ENCODE peak calls at places on chromosomes 5 and 9, in four cellular contexts. K is H4, E is Calu3, A is KBM-7. Y is an unnamed sample.

GRCh38 chr9:33436445-33436844 is 10.9 kb downstream of the AQP3 start:
- DNase-seq in K (no peak), E (no peak), A (no peak), Y (no peak)

GRCh38 chr5:127802477-127802865 is 99.3 kb downstream of the CCDC192 start:
- DNase-seq in K (no peak), E (no peak), A (no peak), Y (no peak)

GRCh38 chr9:98101868-98102273 is 17.2 kb downstream of the TRIM14 start:
- DNase-seq in K (no peak), E (no peak), A (peak; percentile 93), Y (peak; percentile 92)

GRCh38 chr9:91705386-91705785 is 244.6 kb downstream of the ROR2 start:
- DNase-seq in K (no peak), E (no peak), A (no peak), Y (no peak)

GRCh38 chr5:170219615-170220014 is 13.2 kb upstream of the C5orf58 start:
- DNase-seq in K (peak; percentile 45), E (peak; percentile 40), A (no peak), Y (no peak)

GRCh38 chr5:148455055-148455675 is 71.4 kb downstream of the FBXO38 start:
- DNase-seq in K (no peak), E (no peak), A (no peak), Y (no peak)

GRCh38 chr9:85157763-85158162 is 488.2 kb downstream of the NTRK2 start:
- DNase-seq in K (no peak), E (no peak), A (no peak), Y (no peak)

GRCh38 chr5:142827934-142828576 is 57.9 kb downstream of the ARHGAP26 start:
- DNase-seq in K (no peak), E (no peak), A (no peak), Y (no peak)

GRCh38 chr5:6717687-6718086 is 4.5 kb downstream of the TENT4A start:
- DNase-seq in K (no peak), E (no peak), A (no peak), Y (no peak)

GRCh38 chr9:17739022-17739421 is 160.2 kb downstream of the SH3GL2 start:
- DNase-seq in K (no peak), E (no peak), A (no peak), Y (no peak)

GRCh38 chr5:8981016-8981415 is 564.9 kb downstream of the SEMA5A start:
- DNase-seq in K (no peak), E (no peak), A (no peak), Y (no peak)

GRCh38 chr5:89399553-89399952 is 516.6 kb upstream of the MEF2C start:
- DNase-seq in K (no peak), E (no peak), A (peak; percentile 13), Y (no peak)

GRCh38 chr5:9932770-9933169 is 302.6 kb upstream of the TAS2R1 start:
- DNase-seq in K (peak; percentile 48), E (no peak), A (no peak), Y (no peak)

GRCh38 chr9:137458194-137459146 is 664 bp downstream of the NSMF start:
- DNase-seq in K (no peak), E (no peak), A (no peak), Y (no peak)

GRCh38 chr9:5671711-5672353 is 42.9 kb downstream of the RIC1 start:
- DNase-seq in K (no peak), E (no peak), A (no peak), Y (no peak)

GRCh38 chr5:90338712-90339372 is 70.7 kb downstream of the CETN3 start:
- DNase-seq in K (no peak), E (no peak), A (no peak), Y (no peak)

GRCh38 chr5:142942901-142943300 is 172.7 kb downstream of the ARHGAP26 start:
- DNase-seq in K (no peak), E (no peak), A (no peak), Y (no peak)

GRCh38 chr5:133051117-133051546 is 681 bp upstream of the HSPA4 start:
- DNase-seq in K (no peak), E (no peak), A (no peak), Y (peak; percentile 43)

GRCh38 chr5:111530298-111530740 is 18.0 kb upstream of the STARD4 start:
- DNase-seq in K (peak; percentile 78), E (peak; percentile 57), A (peak; percentile 93), Y (peak; percentile 96)

GRCh38 chr9:7549261-7549660 is 250.3 kb downstream of the DMAC1 start:
- DNase-seq in K (peak; percentile 10), E (no peak), A (no peak), Y (no peak)

GRCh38 chr5:129904102-129904666 is at the start of gene CHSY3:
- DNase-seq in K (peak; percentile 88), E (peak; percentile 88), A (peak; percentile 73), Y (peak; percentile 1)

GRCh38 chr9:107584186-107584585 is 94.6 kb upstream of the KLF4 start:
- DNase-seq in K (no peak), E (no peak), A (no peak), Y (no peak)

GRCh38 chr9:33044162-33044673 is 19.1 kb downstream of the DNAJA1 start:
- DNase-seq in K (peak; percentile 91), E (peak; percentile 69), A (no peak), Y (peak; percentile 65)

GRCh38 chr9:86639899-86640379 is 285.7 kb upstream of the TUT7 start:
- DNase-seq in K (no peak), E (peak; percentile 43), A (no peak), Y (no peak)

GRCh38 chr9:134361843-134362414 is 35.7 kb downstream of the RXRA start:
- DNase-seq in K (no peak), E (no peak), A (no peak), Y (no peak)

GRCh38 chr5:38896760-38897159 is 50.9 kb downstream of the OSMR start:
- DNase-seq in K (no peak), E (no peak), A (no peak), Y (no peak)

GRCh38 chr5:134530375-134531077 is 5.1 kb downstream of the JADE2 start:
- DNase-seq in K (no peak), E (no peak), A (no peak), Y (no peak)

GRCh38 chr5:74017786-74018211 is 391.8 kb downstream of the ARHGEF28 start:
- DNase-seq in K (peak; percentile 30), E (no peak), A (no peak), Y (no peak)